ENCODE peak calls at places on chromosome 20, in seven cellular contexts. One of them, this sample, is unnamed.

GRCh38 chr20:62595491-62595890 is 46.8 kb upstream of the SLCO4A1 start:
- DNase-seq in amygdala: no peak
- DNase-seq in ovary: peak; percentile 50
- DNase-seq in lower lobe of right lung: no peak
- DNase-seq in EH: peak; percentile 63
- DNase-seq in cardiac muscle cell: peak; percentile 44
- DNase-seq in activated CD4-positive, alpha-beta T cell treated with anti-CD3 and anti-CD28 coated beads for 48 hours: peak; percentile 41
- DNase-seq in this sample: no peak

GRCh38 chr20:45017281-45017680 is 51.0 kb downstream of the STK4 start:
- DNase-seq in amygdala: no peak
- DNase-seq in ovary: no peak
- DNase-seq in lower lobe of right lung: no peak
- DNase-seq in EH: no peak
- DNase-seq in cardiac muscle cell: no peak
- DNase-seq in activated CD4-positive, alpha-beta T cell treated with anti-CD3 and anti-CD28 coated beads for 48 hours: no peak
- DNase-seq in this sample: no peak

GRCh38 chr20:49700411-49701185 is 13.1 kb downstream of the B4GALT5 start:
- DNase-seq in amygdala: no peak
- DNase-seq in ovary: no peak
- DNase-seq in lower lobe of right lung: no peak
- DNase-seq in EH: peak; percentile 88
- DNase-seq in cardiac muscle cell: peak; percentile 79
- DNase-seq in activated CD4-positive, alpha-beta T cell treated with anti-CD3 and anti-CD28 coated beads for 48 hours: no peak
- DNase-seq in this sample: no peak

GRCh38 chr20:12670292-12670691 is 338.5 kb upstream of the SPTLC3 start:
- DNase-seq in amygdala: no peak
- DNase-seq in ovary: no peak
- DNase-seq in lower lobe of right lung: no peak
- DNase-seq in EH: no peak
- DNase-seq in cardiac muscle cell: no peak
- DNase-seq in activated CD4-positive, alpha-beta T cell treated with anti-CD3 and anti-CD28 coated beads for 48 hours: no peak
- DNase-seq in this sample: no peak

GRCh38 chr20:57310821-57311514 is 18.6 kb upstream of the SPO11 start:
- DNase-seq in amygdala: no peak
- DNase-seq in ovary: no peak
- DNase-seq in lower lobe of right lung: no peak
- DNase-seq in EH: no peak
- DNase-seq in cardiac muscle cell: no peak
- DNase-seq in activated CD4-positive, alpha-beta T cell treated with anti-CD3 and anti-CD28 coated beads for 48 hours: no peak
- DNase-seq in this sample: no peak

GRCh38 chr20:50359607-50360217 is 150.5 kb upstream of the PTPN1 start:
- DNase-seq in amygdala: no peak
- DNase-seq in ovary: no peak
- DNase-seq in lower lobe of right lung: no peak
- DNase-seq in EH: no peak
- DNase-seq in cardiac muscle cell: no peak
- DNase-seq in activated CD4-positive, alpha-beta T cell treated with anti-CD3 and anti-CD28 coated beads for 48 hours: no peak
- DNase-seq in this sample: no peak

GRCh38 chr20:57428611-57429496 is 37.7 kb downstream of the RBM38 start:
- DNase-seq in amygdala: peak; percentile 70
- DNase-seq in ovary: no peak
- DNase-seq in lower lobe of right lung: peak; percentile 38
- DNase-seq in EH: no peak
- DNase-seq in cardiac muscle cell: no peak
- DNase-seq in activated CD4-positive, alpha-beta T cell treated with anti-CD3 and anti-CD28 coated beads for 48 hours: no peak
- DNase-seq in this sample: no peak

GRCh38 chr20:47502801-47503239 is 1.1 kb downstream of the NCOA3 start:
- DNase-seq in amygdala: no peak
- DNase-seq in ovary: no peak
- DNase-seq in lower lobe of right lung: no peak
- DNase-seq in EH: peak; percentile 63
- DNase-seq in cardiac muscle cell: peak; percentile 49
- DNase-seq in activated CD4-positive, alpha-beta T cell treated with anti-CD3 and anti-CD28 coated beads for 48 hours: no peak
- DNase-seq in this sample: peak; percentile 53

GRCh38 chr20:40087496-40087895 is 601.5 kb downstream of the MAFB start:
- DNase-seq in amygdala: no peak
- DNase-seq in ovary: no peak
- DNase-seq in lower lobe of right lung: no peak
- DNase-seq in EH: no peak
- DNase-seq in cardiac muscle cell: no peak
- DNase-seq in activated CD4-positive, alpha-beta T cell treated with anti-CD3 and anti-CD28 coated beads for 48 hours: no peak
- DNase-seq in this sample: no peak

GRCh38 chr20:4956200-4956810 is 45.0 kb downstream of the SLC23A2 start:
- DNase-seq in amygdala: no peak
- DNase-seq in ovary: no peak
- DNase-seq in lower lobe of right lung: no peak
- DNase-seq in EH: peak; percentile 66
- DNase-seq in cardiac muscle cell: peak; percentile 80
- DNase-seq in activated CD4-positive, alpha-beta T cell treated with anti-CD3 and anti-CD28 coated beads for 48 hours: no peak
- DNase-seq in this sample: no peak

GRCh38 chr20:61682998-61683681 is 382.5 kb downstream of the TAF4 start:
- DNase-seq in amygdala: no peak
- DNase-seq in ovary: no peak
- DNase-seq in lower lobe of right lung: no peak
- DNase-seq in EH: peak; percentile 50
- DNase-seq in cardiac muscle cell: no peak
- DNase-seq in activated CD4-positive, alpha-beta T cell treated with anti-CD3 and anti-CD28 coated beads for 48 hours: no peak
- DNase-seq in this sample: no peak

This sample was measured in retina.